ENCODE peak calls at places on chromosomes 3 and 15, in seven cellular contexts. One of them, this sample, is unnamed.

GRCh38 chr15:95024388-95024787 is 793.0 kb downstream of the MCTP2 start:
- DNase-seq in right atrium auricular region: no peak
- DNase-seq in lower lobe of right lung: no peak
- DNase-seq in cardiac fibroblast: peak; percentile 59
- DNase-seq in IMR-90: peak; percentile 59
- DNase-seq in endodermal cell: peak; percentile 47
- DNase-seq in progenitor cell of endocrine pancreas: no peak
- DNase-seq in this sample: peak; percentile 57

GRCh38 chr3:51269466-51269865 is 115.6 kb upstream of the MANF start:
- DNase-seq in right atrium auricular region: no peak
- DNase-seq in lower lobe of right lung: no peak
- DNase-seq in cardiac fibroblast: peak; percentile 10
- DNase-seq in IMR-90: no peak
- DNase-seq in endodermal cell: no peak
- DNase-seq in progenitor cell of endocrine pancreas: no peak
- DNase-seq in this sample: peak; percentile 13

GRCh38 chr15:63598467-63599400 is 1.5 kb downstream of the FBXL22 start:
- DNase-seq in right atrium auricular region: no peak
- DNase-seq in lower lobe of right lung: no peak
- DNase-seq in cardiac fibroblast: peak; percentile 38
- DNase-seq in IMR-90: no peak
- DNase-seq in endodermal cell: no peak
- DNase-seq in progenitor cell of endocrine pancreas: no peak
- DNase-seq in this sample: no peak

GRCh38 chr15:26475554-26475953 is 297.3 kb downstream of the GABRB3 start:
- DNase-seq in right atrium auricular region: no peak
- DNase-seq in lower lobe of right lung: no peak
- DNase-seq in cardiac fibroblast: no peak
- DNase-seq in IMR-90: no peak
- DNase-seq in endodermal cell: no peak
- DNase-seq in progenitor cell of endocrine pancreas: no peak
- DNase-seq in this sample: no peak

GRCh38 chr3:134666466-134666865 is 15.6 kb upstream of the KY start:
- DNase-seq in right atrium auricular region: no peak
- DNase-seq in lower lobe of right lung: no peak
- DNase-seq in cardiac fibroblast: peak; percentile 37
- DNase-seq in IMR-90: peak; percentile 51
- DNase-seq in endodermal cell: no peak
- DNase-seq in progenitor cell of endocrine pancreas: no peak
- DNase-seq in this sample: peak; percentile 78

GRCh38 chr15:28123408-28124023 is 24.4 kb upstream of the OCA2 start:
- DNase-seq in right atrium auricular region: peak; percentile 72
- DNase-seq in lower lobe of right lung: peak; percentile 68
- DNase-seq in cardiac fibroblast: peak; percentile 78
- DNase-seq in IMR-90: peak; percentile 76
- DNase-seq in endodermal cell: peak; percentile 95
- DNase-seq in progenitor cell of endocrine pancreas: peak; percentile 71
- DNase-seq in this sample: peak; percentile 69

GRCh38 chr3:162865466-162865865 is 1368.9 kb downstream of the OTOL1 start:
- DNase-seq in right atrium auricular region: no peak
- DNase-seq in lower lobe of right lung: no peak
- DNase-seq in cardiac fibroblast: no peak
- DNase-seq in IMR-90: no peak
- DNase-seq in endodermal cell: no peak
- DNase-seq in progenitor cell of endocrine pancreas: no peak
- DNase-seq in this sample: no peak

GRCh38 chr15:30992465-30992864 is 1.0 kb upstream of the MTMR10 start:
- DNase-seq in right atrium auricular region: no peak
- DNase-seq in lower lobe of right lung: peak; percentile 61
- DNase-seq in cardiac fibroblast: no peak
- DNase-seq in IMR-90: no peak
- DNase-seq in endodermal cell: no peak
- DNase-seq in progenitor cell of endocrine pancreas: no peak
- DNase-seq in this sample: no peak

GRCh38 chr15:95701410-95701809 is 629.1 kb upstream of the NR2F2 start:
- DNase-seq in right atrium auricular region: no peak
- DNase-seq in lower lobe of right lung: no peak
- DNase-seq in cardiac fibroblast: no peak
- DNase-seq in IMR-90: no peak
- DNase-seq in endodermal cell: no peak
- DNase-seq in progenitor cell of endocrine pancreas: no peak
- DNase-seq in this sample: no peak

GRCh38 chr3:8472549-8472948 is 29.1 kb upstream of the LMCD1 start:
- DNase-seq in right atrium auricular region: no peak
- DNase-seq in lower lobe of right lung: no peak
- DNase-seq in cardiac fibroblast: no peak
- DNase-seq in IMR-90: no peak
- DNase-seq in endodermal cell: no peak
- DNase-seq in progenitor cell of endocrine pancreas: no peak
- DNase-seq in this sample: no peak

GRCh38 chr3:84601303-84601702 is 357.5 kb upstream of the CADM2 start:
- DNase-seq in right atrium auricular region: no peak
- DNase-seq in lower lobe of right lung: no peak
- DNase-seq in cardiac fibroblast: no peak
- DNase-seq in IMR-90: no peak
- DNase-seq in endodermal cell: no peak
- DNase-seq in progenitor cell of endocrine pancreas: no peak
- DNase-seq in this sample: no peak

GRCh38 chr3:128334086-128334650 is 132.5 kb downstream of the DNAJB8 start:
- DNase-seq in right atrium auricular region: no peak
- DNase-seq in lower lobe of right lung: peak; percentile 36
- DNase-seq in cardiac fibroblast: no peak
- DNase-seq in IMR-90: no peak
- DNase-seq in endodermal cell: no peak
- DNase-seq in progenitor cell of endocrine pancreas: no peak
- DNase-seq in this sample: no peak

GRCh38 chr3:113035387-113035982 is 44.7 kb downstream of the GTPBP8 start:
- DNase-seq in right atrium auricular region: no peak
- DNase-seq in lower lobe of right lung: no peak
- DNase-seq in cardiac fibroblast: peak; percentile 73
- DNase-seq in IMR-90: peak; percentile 63
- DNase-seq in endodermal cell: peak; percentile 77
- DNase-seq in progenitor cell of endocrine pancreas: peak; percentile 16
- DNase-seq in this sample: peak; percentile 67

DNA sequence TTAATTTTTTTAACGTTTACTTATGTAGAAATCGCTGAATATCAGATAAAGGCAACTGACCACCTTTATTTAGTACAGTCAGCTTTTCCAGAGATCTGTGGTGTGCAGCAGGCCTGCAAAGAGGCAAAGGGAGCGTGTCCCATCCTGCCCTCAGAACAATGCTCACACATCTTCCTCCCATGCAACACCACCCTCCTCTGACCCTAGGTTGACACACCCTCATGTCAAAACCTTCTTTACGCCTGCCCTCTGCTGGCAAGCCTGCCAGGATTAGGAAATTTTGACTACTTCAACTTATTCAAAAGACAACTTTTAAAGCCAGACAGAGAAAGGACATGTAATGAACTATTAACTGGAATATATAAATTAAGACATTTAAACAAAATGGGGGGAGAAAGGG is 513.7 kb downstream of the FOXP1 start:
- DNase-seq in right atrium auricular region: peak; percentile 88
- DNase-seq in lower lobe of right lung: peak; percentile 63
- DNase-seq in cardiac fibroblast: peak; percentile 80
- DNase-seq in IMR-90: no peak
- DNase-seq in endodermal cell: peak; percentile 83
- DNase-seq in progenitor cell of endocrine pancreas: no peak
- DNase-seq in this sample: peak; percentile 83
- TF ChIP-seq CTCF in right atrium auricular region: no peak
- TF ChIP-seq CTCF in lower lobe of right lung: peak; percentile 65
- TF ChIP-seq CTCF in cardiac fibroblast: peak; percentile 57
- TF ChIP-seq CTCF in IMR-90: peak; percentile 21
- TF ChIP-seq CTCF in endodermal cell: peak; percentile 82
- TF ChIP-seq CTCF in progenitor cell of endocrine pancreas: peak; percentile 45
- TF ChIP-seq CTCF in this sample: peak; percentile 60

GRCh38 chr3:181940703-181941102 is 229.0 kb downstream of the SOX2 start:
- DNase-seq in right atrium auricular region: no peak
- DNase-seq in lower lobe of right lung: no peak
- DNase-seq in cardiac fibroblast: no peak
- DNase-seq in IMR-90: no peak
- DNase-seq in endodermal cell: no peak
- DNase-seq in progenitor cell of endocrine pancreas: no peak
- DNase-seq in this sample: no peak
- TF ChIP-seq CTCF in right atrium auricular region: no peak
- TF ChIP-seq CTCF in lower lobe of right lung: no peak
- TF ChIP-seq CTCF in cardiac fibroblast: no peak
- TF ChIP-seq CTCF in IMR-90: no peak
- TF ChIP-seq CTCF in endodermal cell: no peak
- TF ChIP-seq CTCF in progenitor cell of endocrine pancreas: no peak
- TF ChIP-seq CTCF in this sample: no peak

GRCh38 chr3:25568525-25569078 is 96.1 kb downstream of the TOP2B start:
- DNase-seq in right atrium auricular region: no peak
- DNase-seq in lower lobe of right lung: no peak
- DNase-seq in cardiac fibroblast: no peak
- DNase-seq in IMR-90: no peak
- DNase-seq in endodermal cell: no peak
- DNase-seq in progenitor cell of endocrine pancreas: no peak
- DNase-seq in this sample: no peak

GRCh38 chr3:25567806-25568524 is 96.7 kb downstream of the TOP2B start:
- DNase-seq in right atrium auricular region: no peak
- DNase-seq in lower lobe of right lung: no peak
- DNase-seq in cardiac fibroblast: no peak
- DNase-seq in IMR-90: no peak
- DNase-seq in endodermal cell: no peak
- DNase-seq in progenitor cell of endocrine pancreas: no peak
- DNase-seq in this sample: no peak

GRCh38 chr3:25567390-25567789 is 97.3 kb downstream of the TOP2B start:
- DNase-seq in right atrium auricular region: no peak
- DNase-seq in lower lobe of right lung: no peak
- DNase-seq in cardiac fibroblast: no peak
- DNase-seq in IMR-90: no peak
- DNase-seq in endodermal cell: no peak
- DNase-seq in progenitor cell of endocrine pancreas: no peak
- DNase-seq in this sample: no peak

GRCh38 chr3:25565807-25566206 is 98.9 kb downstream of the TOP2B start:
- DNase-seq in right atrium auricular region: no peak
- DNase-seq in lower lobe of right lung: no peak
- DNase-seq in cardiac fibroblast: no peak
- DNase-seq in IMR-90: no peak
- DNase-seq in endodermal cell: no peak
- DNase-seq in progenitor cell of endocrine pancreas: no peak
- DNase-seq in this sample: no peak

DNA sequence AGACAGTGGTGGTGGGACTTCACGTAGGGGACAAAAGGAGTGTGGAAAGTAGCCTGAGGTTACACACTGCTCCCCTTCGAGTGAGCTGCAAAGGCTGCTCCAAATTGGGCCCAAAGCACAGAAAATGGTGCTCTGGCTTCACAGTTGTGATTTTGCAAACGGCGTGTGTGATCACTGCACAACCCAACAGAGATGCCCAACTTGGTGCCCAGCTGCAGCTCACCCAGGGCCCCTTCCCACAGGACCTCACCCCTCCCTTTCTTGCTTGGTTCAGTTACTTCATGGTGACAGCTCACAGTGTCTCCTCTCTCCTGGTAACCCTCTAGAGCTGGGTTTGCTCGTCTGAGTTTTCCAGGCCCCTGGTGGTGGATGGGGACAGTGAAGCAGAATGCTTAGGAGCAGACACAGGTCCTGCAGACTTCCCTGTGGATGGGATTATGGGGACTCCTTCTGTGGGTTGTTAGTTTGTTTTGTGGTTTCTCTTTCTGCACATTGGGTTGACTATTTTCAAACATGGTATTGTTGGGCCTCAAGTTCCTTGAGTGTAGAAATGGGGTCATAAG is 98.3 kb downstream of the TOP2B start:
- DNase-seq in right atrium auricular region: no peak
- DNase-seq in lower lobe of right lung: no peak
- DNase-seq in cardiac fibroblast: no peak
- DNase-seq in IMR-90: no peak
- DNase-seq in endodermal cell: peak; percentile 77
- DNase-seq in progenitor cell of endocrine pancreas: no peak
- DNase-seq in this sample: no peak
- TF ChIP-seq CTCF in right atrium auricular region: no peak
- TF ChIP-seq CTCF in lower lobe of right lung: no peak
- TF ChIP-seq CTCF in cardiac fibroblast: peak; percentile 8
- TF ChIP-seq CTCF in IMR-90: no peak
- TF ChIP-seq CTCF in endodermal cell: peak; percentile 75
- TF ChIP-seq CTCF in progenitor cell of endocrine pancreas: peak; percentile 32
- TF ChIP-seq CTCF in this sample: no peak

DNA sequence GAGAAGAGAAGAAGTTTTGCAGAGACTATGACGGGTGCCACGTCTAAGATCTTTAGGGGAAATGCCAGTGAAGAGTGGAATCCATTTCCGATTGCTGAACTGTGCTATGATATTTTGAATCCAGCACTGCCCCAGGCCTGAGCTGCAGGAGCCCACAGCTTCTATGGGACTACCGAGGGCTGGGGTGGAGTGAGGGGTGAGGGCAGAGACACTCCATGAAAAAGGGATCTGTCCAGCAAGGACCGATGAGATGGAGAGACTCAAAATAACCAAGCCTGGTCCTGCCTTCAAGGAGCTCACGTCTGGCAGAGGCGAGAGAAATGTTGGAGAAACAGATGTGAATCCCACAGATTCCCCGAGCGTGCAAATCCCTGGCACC is 79.8 kb upstream of the MEF2A start:
- DNase-seq in right atrium auricular region: no peak
- DNase-seq in lower lobe of right lung: no peak
- DNase-seq in cardiac fibroblast: no peak
- DNase-seq in IMR-90: no peak
- DNase-seq in endodermal cell: no peak
- DNase-seq in progenitor cell of endocrine pancreas: no peak
- DNase-seq in this sample: no peak
- TF ChIP-seq CTCF in right atrium auricular region: no peak
- TF ChIP-seq CTCF in lower lobe of right lung: no peak
- TF ChIP-seq CTCF in cardiac fibroblast: no peak
- TF ChIP-seq CTCF in IMR-90: no peak
- TF ChIP-seq CTCF in endodermal cell: no peak
- TF ChIP-seq CTCF in progenitor cell of endocrine pancreas: no peak
- TF ChIP-seq CTCF in this sample: no peak

GRCh38 chr3:101544181-101544850 is 17.4 kb upstream of the TRMT10C start:
- DNase-seq in right atrium auricular region: no peak
- DNase-seq in lower lobe of right lung: no peak
- DNase-seq in cardiac fibroblast: no peak
- DNase-seq in IMR-90: no peak
- DNase-seq in endodermal cell: no peak
- DNase-seq in progenitor cell of endocrine pancreas: no peak
- DNase-seq in this sample: no peak
- TF ChIP-seq CTCF in right atrium auricular region: no peak
- TF ChIP-seq CTCF in lower lobe of right lung: no peak
- TF ChIP-seq CTCF in cardiac fibroblast: peak; percentile 2
- TF ChIP-seq CTCF in IMR-90: no peak
- TF ChIP-seq CTCF in endodermal cell: peak; percentile 70
- TF ChIP-seq CTCF in progenitor cell of endocrine pancreas: peak; percentile 26
- TF ChIP-seq CTCF in this sample: no peak

GRCh38 chr15:40354408-40355171 is 3.4 kb upstream of the DISP2 start:
- DNase-seq in right atrium auricular region: no peak
- DNase-seq in lower lobe of right lung: no peak
- DNase-seq in cardiac fibroblast: peak; percentile 85
- DNase-seq in IMR-90: peak; percentile 39
- DNase-seq in endodermal cell: peak; percentile 82
- DNase-seq in progenitor cell of endocrine pancreas: no peak
- DNase-seq in this sample: peak; percentile 36
- TF ChIP-seq CTCF in right atrium auricular region: no peak
- TF ChIP-seq CTCF in lower lobe of right lung: no peak
- TF ChIP-seq CTCF in cardiac fibroblast: peak; percentile 77
- TF ChIP-seq CTCF in IMR-90: peak; percentile 70
- TF ChIP-seq CTCF in endodermal cell: peak; percentile 59
- TF ChIP-seq CTCF in progenitor cell of endocrine pancreas: peak; percentile 39
- TF ChIP-seq CTCF in this sample: peak; percentile 63

This sample was measured in fibroblast of mammary gland.